ENCODE peak calls at places on chromosomes 5 and 9, in six cellular contexts. Q is upper lobe of right lung, C is stomach, M is endothelial cell of umbilical vein, S is keratinocyte, I is tibial nerve. T is an unnamed sample. For H3K4me1, the result is how much of the 10 kb centered on the place peaks cover.

GRCh38 chr5:119393201-119393691 is 37.4 kb downstream of the TNFAIP8 start:
- DNase-seq in I (no peak), M (no peak), Q (no peak), S (no peak), C (no peak), T (no peak)

GRCh38 chr9:86695904-86696424 is 251.3 kb downstream of the GAS1 start:
- DNase-seq in S (no peak), M (no peak), I (no peak), Q (no peak), C (no peak), T (no peak)

GRCh38 chr9:84136119-84136868 is 155.7 kb downstream of the RMI1 start:
- DNase-seq in S (peak), Q (no peak), M (no peak), I (no peak), C (no peak), T (no peak)

GRCh38 chr5:55773057-55773456 is 35.2 kb downstream of the DDX4 start:
- DNase-seq in I (no peak), C (no peak), S (no peak), Q (no peak), M (no peak), T (no peak)

GRCh38 chr9:34252670-34253459 is 74.0 kb downstream of the UBAP1 start:
- DNase-seq in C (no peak), I (peak), S (no peak), M (peak), Q (peak), T (peak)

GRCh38 chr5:147101654-147102053 is 133.2 kb upstream of the STK32A start:
- DNase-seq in Q (no peak), S (no peak), M (no peak), C (no peak), I (no peak), T (no peak)

GRCh38 chr9:75071530-75072122 is 16.3 kb downstream of the NMRK1 start:
- DNase-seq in Q (peak), I (no peak), M (no peak), S (peak), C (peak), T (no peak)

GRCh38 chr5:61662670-61663069 is 330.6 kb downstream of the ZSWIM6 start:
- DNase-seq in Q (no peak), M (no peak), S (no peak), C (no peak), I (no peak), T (no peak)

GRCh38 chr5:72600401-72600981 is 93.3 kb upstream of the ZNF366 start:
- DNase-seq in S (peak), I (no peak), C (no peak), Q (no peak), M (peak), T (peak)

GRCh38 chr5:111310713-111311620 is 86.8 kb downstream of the CAMK4 start:
- DNase-seq in M (no peak), S (no peak), Q (no peak), I (no peak), C (no peak), T (no peak)

GRCh38 chr5:57772512-57772911 is 289.9 kb upstream of the ACTBL2 start:
- DNase-seq in Q (no peak), I (no peak), S (no peak), C (no peak), M (no peak), T (no peak)

GRCh38 chr5:55234171-55234700 is 828 bp upstream of the CCNO start:
- DNase-seq in Q (no peak), M (peak), I (no peak), S (no peak), C (peak), T (no peak)

DNA sequence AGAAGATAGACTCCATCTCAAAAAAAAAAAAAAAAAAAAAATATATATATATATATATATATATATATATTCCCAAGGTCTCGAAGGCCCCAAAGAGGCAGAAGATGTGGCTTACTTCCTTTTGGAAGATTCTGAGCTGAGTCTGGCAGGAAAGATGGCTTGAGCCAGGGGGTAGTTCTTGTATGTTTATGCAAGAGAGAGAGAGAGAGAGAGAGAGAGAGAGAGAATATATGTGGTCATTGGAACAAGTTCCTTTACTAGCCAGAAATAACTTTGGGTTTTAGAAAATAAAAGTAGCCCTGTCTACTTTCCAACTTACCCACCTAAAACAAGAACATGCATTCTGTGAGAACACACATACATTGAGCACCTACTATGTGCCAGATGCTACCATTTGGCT is 17.6 kb downstream of the NCS1 start:
- DNase-seq in I (no peak), M (no peak), S (no peak), C (no peak), Q (no peak), T (no peak)
- H3K4me1 ChIP-seq in I (under half), M (under half), S (under half), C (under half), Q (under half), T (under half)

DNA sequence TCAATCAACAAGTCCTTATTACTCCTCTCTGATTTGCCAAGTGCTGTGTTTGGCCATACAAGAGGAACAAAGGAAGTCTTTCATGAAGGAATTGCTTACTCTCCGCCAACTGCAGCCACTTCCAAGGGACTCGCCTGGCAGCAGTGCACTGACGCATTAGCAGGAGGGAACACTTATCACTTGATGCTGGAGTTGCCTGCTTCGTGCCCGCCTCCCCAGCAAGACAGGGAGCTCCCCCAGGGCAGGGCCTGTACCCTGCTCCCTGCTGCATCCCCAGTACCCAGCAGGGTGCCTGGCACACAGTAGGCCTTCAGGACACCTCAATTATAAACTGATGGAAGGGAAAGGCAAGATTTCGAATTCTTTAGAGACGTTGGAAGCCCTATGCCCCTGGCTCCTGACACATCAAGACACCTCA is 97.9 kb downstream of the CRB2 start:
- DNase-seq in Q (peak), I (no peak), M (no peak), C (peak), S (no peak), T (no peak)
- H3K4me3 ChIP-seq in Q (no peak), I (no peak), M (no peak), C (no peak), S (no peak), T (no peak)

GRCh38 chr9:110426052-110426709 is 88.5 kb upstream of the TXNDC8 start:
- DNase-seq in M (peak), I (no peak), S (no peak), C (no peak), Q (no peak), T (no peak)
- TF ChIP-seq CTCF in M (no peak), I (peak), S (peak), C (no peak), Q (peak), T (no peak)

DNA sequence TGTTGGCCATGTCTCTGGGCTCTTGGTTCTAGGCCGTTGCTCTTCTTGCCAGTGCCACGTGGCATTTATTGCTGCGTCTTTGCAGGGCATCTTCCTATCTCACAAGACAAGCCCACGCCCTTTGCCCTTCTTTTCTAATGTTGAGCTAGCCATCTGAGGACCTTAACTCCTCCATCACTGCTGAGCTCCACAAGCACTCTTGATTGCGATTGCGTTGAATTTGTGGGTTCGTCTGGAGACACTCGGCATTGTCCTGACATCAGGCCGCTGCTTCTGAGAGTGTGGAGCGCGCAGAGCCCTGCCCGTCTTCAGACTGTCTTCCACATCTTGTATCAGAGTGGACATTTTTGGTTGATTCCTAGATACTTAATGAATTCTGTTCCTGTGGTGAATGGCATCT is 14.5 kb upstream of the FCN1 start:
- DNase-seq in M (no peak), I (no peak), C (no peak), S (no peak), Q (no peak), T (no peak)
- H3K4me1 ChIP-seq in M (under half), I (under half), C (under half), S (under half), Q (under half), T (under half)

DNA sequence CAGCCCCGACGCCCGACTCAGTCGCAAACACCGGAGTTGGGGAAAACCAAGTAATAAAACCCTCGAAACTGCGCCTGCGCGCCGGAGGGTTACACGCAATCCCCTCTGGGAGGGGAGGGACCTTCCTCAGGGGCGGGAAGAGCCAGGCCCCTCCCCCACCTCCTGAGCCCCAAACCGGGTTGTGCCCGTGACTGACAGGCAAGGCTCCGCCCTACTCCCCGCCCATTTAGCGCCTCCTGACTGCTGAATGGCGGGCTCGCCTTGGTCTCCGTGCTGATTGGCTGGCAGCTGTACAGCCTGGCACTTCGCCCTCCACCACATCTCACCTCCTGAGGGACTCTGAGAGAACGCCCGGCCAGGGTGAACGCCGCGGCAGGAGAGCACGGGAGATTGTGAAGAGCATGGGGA is at the start of gene PRDM9:
- DNase-seq in C (no peak), Q (peak), S (no peak), M (no peak), I (no peak), T (no peak)
- H3K4me3 ChIP-seq in C (no peak), Q (peak), S (no peak), M (no peak), I (no peak), T (no peak)

GRCh38 chr9:98383758-98384157 is 128.3 kb upstream of the TBC1D2 start:
- DNase-seq in Q (no peak), C (no peak), I (no peak), S (no peak), M (no peak), T (no peak)
- TF ChIP-seq CTCF in Q (no peak), C (no peak), I (no peak), S (no peak), M (no peak), T (no peak)

DNA sequence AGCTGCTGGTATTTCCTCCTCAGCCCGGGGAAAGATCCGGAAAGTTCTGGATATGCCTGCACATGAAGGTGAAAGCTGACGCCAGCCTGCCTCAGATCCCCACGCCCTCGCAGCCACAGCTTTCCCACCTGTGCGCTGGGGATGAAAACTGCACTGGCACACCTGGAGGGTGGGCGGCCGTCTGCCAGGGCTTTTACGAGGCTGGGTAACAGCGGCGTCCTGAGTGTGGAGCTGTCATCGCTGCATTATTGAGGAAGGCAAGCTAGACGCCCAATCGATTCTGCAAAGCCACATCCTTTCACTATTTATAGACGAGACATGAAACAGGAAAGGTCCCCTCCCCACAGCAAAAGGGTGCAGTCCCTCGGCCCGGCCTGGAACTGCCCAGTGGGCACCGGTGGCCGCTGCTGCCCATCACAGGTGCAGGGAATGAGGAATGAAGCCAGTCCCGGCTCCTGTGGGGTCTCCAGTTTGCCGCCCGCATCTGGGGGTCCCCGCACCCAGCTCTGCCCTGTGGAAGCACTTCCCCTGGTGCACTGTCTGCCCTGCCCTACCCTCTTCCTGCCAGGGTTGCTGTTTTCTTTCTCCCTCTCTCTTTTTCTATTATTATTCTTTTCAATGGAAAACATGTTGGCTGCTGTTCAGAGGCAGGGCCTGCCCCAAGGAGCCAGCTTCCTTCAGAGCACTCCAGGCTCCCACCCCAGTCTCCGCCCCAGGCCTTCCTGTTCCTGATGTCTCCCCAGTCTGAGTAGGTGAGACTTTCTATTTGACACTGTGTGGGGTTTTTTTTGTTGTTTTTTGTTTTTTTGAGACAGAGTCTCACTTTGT is 7.0 kb downstream of the NOTCH1 start:
- DNase-seq in C (no peak), S (no peak), Q (no peak), M (peak), I (no peak), T (no peak)
- H3K4me1 ChIP-seq in C (half or more), S (under half), Q (half or more), M (half or more), I (half or more), T (under half)

T was measured in Panc1.